ENCODE peak calls at places on chromosomes 11 and 22, in four cellular contexts. B is tibial nerve, L is lower lobe of right lung, Q is astrocyte of the cerebellum. K is an unnamed sample.

GRCh38 chr11:9982796-9983579 is 311.0 kb downstream of the SBF2 start:
- DNase-seq in B (no peak), L (no peak), Q (peak; percentile 19), K (no peak)

GRCh38 chr11:102470257-102470656 is 17.7 kb upstream of the TMEM123 start:
- DNase-seq in B (no peak), L (no peak), Q (no peak), K (no peak)

GRCh38 chr11:17221968-17222367 is 14.2 kb upstream of the PIK3C2A start:
- DNase-seq in B (no peak), L (no peak), Q (no peak), K (no peak)

GRCh38 chr22:33315954-33316353 is 257.8 kb upstream of the SYN3 start:
- DNase-seq in B (no peak), L (no peak), Q (no peak), K (no peak)

GRCh38 chr22:45878901-45879551 is 97.9 kb downstream of the WNT7B start:
- DNase-seq in B (no peak), L (peak; percentile 34), Q (no peak), K (no peak)

GRCh38 chr22:44449683-44450425 is 48.2 kb downstream of the RTL6 start:
- DNase-seq in B (no peak), L (no peak), Q (no peak), K (no peak)

GRCh38 chr11:19819148-19819547 is 106.5 kb downstream of the NAV2 start:
- DNase-seq in B (no peak), L (peak; percentile 63), Q (no peak), K (no peak)

GRCh38 chr22:36415415-36416168 is 27.8 kb upstream of the MYH9 start:
- DNase-seq in B (no peak), L (no peak), Q (no peak), K (no peak)

GRCh38 chr11:11309906-11310305 is 43.1 kb downstream of the CSNK2A3 start:
- DNase-seq in B (no peak), L (no peak), Q (no peak), K (no peak)

GRCh38 chr22:30864441-30865420 is 103.8 kb downstream of the MORC2 start:
- DNase-seq in B (no peak), L (no peak), Q (no peak), K (no peak)

GRCh38 chr22:24685804-24686203 is 82.8 kb downstream of the GGT1 start:
- DNase-seq in B (no peak), L (no peak), Q (peak; percentile 6), K (no peak)

GRCh38 chr11:86416494-86416893 is 41.8 kb downstream of the CCDC81 start:
- DNase-seq in B (no peak), L (no peak), Q (no peak), K (no peak)

GRCh38 chr22:46366327-46366731 is 30.8 kb downstream of the TRMU start:
- DNase-seq in B (no peak), L (peak; percentile 40), Q (no peak), K (no peak)

GRCh38 chr11:76194872-76195668 is 11.2 kb downstream of the WNT11 start:
- DNase-seq in B (no peak), L (no peak), Q (no peak), K (no peak)

GRCh38 chr22:50423956-50424355 is 50.9 kb downstream of the SBF1 start:
- DNase-seq in B (no peak), L (no peak), Q (no peak), K (no peak)

GRCh38 chr11:27055065-27055682 is 14.6 kb downstream of the BBOX1 start:
- DNase-seq in B (no peak), L (no peak), Q (peak; percentile 20), K (peak; percentile 17)

GRCh38 chr22:32325416-32325801 is 32.3 kb upstream of the RFPL3 start:
- DNase-seq in B (no peak), L (no peak), Q (no peak), K (no peak)

GRCh38 chr22:45242778-45243191 is 2.1 kb upstream of the KIAA0930 start:
- DNase-seq in B (no peak), L (peak; percentile 53), Q (no peak), K (no peak)

DNA sequence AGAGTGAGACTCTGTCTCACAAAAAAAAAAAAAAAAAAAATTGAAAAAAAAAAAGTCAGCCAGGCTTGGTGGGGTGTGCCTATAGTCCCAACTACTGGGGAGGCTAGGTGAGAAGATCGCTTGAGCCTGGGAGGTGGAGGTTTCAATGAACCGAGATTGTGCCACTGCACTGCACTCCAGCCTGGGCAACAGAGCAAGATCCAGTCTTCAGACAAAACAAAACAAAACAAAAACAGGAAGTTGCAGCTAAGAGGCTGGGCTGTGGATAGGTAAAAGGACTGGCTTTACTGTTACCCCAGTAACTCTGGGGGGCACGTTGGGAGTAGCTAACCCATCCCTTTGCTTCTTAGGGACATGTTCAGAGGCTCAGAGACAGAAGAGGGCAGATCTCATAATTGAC is 6.3 kb upstream of the PC start:
- DNase-seq in B (no peak), L (no peak), Q (no peak), K (no peak)
- H3K4me3 ChIP-seq in B (no peak overlapping the region), L (no peak overlapping the region), Q (no peak overlapping the region), K (no peak overlapping the region)

GRCh38 chr11:34619062-34619516 is 1.8 kb upstream of the EHF start:
- DNase-seq in B (no peak), L (no peak), Q (no peak), K (no peak)

GRCh38 chr11:34620202-34620601 is 691 bp upstream of the EHF start:
- DNase-seq in B (no peak), L (no peak), Q (no peak), K (no peak)

GRCh38 chr11:34621876-34622275 is 983 bp downstream of the EHF start:
- DNase-seq in B (no peak), L (no peak), Q (no peak), K (no peak)

GRCh38 chr11:34623463-34623862 is 2.6 kb downstream of the EHF start:
- DNase-seq in B (no peak), L (no peak), Q (no peak), K (no peak)

DNA sequence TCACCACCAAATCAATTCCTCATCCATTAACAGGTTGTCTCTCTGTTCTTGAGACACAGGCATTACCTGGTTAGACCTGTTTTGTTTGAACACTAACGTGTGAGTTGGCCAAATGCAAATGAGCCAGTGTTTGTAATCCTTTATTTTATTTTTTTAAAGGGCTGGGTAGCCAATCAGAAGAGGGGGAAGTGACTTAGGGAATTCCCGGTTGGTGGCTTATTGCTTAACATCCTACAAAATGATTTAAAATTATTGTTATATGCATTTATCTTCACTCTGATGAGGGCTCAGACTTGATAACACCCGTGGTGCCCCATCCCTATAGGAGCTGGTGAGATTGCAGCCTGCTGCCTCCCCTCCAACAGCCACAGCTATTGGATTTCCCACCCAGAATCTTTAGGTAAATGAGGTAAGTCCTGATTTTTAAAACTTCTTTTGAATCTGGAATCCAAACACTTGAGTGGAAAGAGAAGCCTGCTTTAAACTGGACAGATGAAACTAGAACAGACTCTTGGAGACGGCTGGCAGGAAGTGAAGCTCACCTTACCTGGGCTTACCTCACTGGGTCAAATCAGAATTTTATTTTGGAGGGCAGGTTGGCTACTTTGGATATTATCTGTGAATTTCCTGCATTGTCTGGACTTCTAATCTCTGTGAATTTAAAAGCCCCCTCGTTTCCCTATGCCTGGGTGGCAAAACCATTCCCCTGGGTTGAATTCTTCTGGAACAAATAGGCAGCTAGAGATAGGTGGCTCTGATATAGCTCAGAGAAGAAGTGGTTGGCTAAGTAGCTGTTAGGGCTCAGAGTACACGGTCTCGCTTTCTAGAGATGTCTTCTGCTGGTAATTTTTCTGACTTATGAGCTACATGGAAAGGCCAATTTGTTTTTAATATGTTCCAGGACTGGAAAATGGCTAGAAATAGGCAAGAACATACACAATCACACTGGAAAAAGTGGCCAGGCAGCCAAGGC is at the start of gene EHF:
- DNase-seq in B (no peak), L (no peak), Q (no peak), K (no peak)
- H3K4me3 ChIP-seq in B (no peak within 1 kb of the TSS), L (peak within 1 kb of the TSS; percentile 42), Q (no peak within 1 kb of the TSS), K (no peak within 1 kb of the TSS)

DNA sequence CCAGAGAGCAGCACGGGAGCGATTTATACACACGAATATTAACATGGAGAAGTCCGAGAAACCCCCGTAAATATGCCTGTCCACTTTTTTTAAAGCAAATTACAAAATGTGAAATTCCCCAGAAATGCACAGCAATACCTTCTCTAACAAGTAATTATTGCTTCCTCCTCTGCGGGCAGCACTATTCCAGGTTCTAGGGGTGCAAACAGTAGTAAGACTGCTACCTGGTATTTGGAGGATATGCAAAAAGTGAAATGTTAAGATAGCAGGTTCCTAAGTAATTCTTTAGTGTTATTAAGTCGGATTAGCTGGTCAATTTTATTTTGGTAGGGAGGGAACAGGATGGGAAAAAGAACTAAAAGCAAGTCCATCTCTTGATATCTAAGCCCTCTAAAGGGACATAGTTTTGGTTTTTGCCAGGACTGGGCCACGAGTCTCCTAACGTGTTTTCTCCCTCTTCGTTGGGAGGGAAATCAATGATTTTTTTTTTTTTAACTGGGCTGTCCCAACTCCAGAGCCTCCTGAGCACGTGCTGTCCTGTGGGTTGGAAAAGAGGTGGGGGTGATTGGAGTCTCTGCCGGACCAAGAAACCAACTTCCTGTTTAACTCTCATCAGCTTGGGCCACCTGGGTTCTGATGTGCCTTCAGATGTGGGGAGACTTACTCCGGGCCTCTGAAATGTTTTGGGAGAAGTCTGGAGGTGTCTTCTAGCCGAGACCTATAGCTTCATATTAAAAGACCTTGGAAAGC is 1.7 kb upstream of the XBP1 start:
- DNase-seq in B (no peak), L (no peak), Q (no peak), K (no peak)
- H3K4me3 ChIP-seq in B (no peak overlapping the region), L (peak overlapping the region; percentile 65), Q (no peak overlapping the region), K (peak overlapping the region; percentile 27)

DNA sequence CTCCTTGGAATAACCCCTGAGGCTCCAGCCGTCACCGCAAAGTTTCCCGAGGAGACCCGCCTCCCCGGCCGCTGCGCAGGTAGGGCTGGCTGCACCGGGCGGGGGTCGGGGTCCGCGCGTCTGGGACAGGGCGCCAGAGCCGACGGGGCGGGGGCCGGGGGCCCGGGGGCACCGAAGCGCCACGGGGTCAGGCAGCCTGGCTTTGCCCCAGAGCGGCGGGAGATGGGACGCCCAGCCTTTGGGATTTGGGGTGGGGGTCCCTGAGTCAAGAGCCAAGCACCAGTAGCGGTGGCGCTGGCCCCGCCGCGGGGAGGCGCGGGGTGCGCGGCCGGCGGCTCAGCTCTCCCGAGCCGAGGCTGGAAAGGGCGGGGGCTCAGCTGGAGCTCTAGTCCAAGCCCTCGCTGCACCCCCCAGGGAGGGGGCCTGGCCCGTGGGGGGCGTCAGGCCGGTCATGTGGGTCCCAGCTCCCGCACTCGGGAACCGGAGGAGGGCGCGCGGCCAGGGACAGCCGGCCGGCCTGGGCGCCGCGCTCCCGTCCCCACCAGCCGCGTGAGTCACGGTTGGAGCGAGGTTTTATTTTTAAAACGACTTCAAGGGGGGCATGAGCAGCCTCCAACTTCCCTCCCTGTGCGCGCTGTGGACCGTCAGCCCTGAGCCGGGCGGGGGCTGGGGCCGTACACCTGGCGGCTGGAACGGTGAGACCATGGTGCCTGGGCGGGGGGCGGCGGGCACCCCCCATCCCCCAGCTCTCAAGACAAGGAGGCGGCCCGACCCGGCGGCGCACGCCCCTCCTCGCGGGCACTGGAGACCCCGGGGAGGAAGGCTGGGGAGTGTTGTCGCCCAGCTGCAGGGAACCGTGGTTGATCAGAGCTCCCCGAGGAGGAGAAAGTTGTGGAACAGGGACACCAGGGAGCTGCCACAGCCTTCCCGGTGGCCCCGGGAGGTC is 623 bp downstream of the FLRT1 start:
- DNase-seq in B (no peak), L (no peak), Q (no peak), K (no peak)
- H3K4me3 ChIP-seq in B (peak overlapping the region; percentile 43), L (peak overlapping the region; percentile 50), Q (peak overlapping the region; percentile 32), K (peak overlapping the region; percentile 49)

GRCh38 chr11:64204464-64204989 is 2.0 kb upstream of the FERMT3 start:
- DNase-seq in B (peak; percentile 85), L (peak; percentile 91), Q (peak; percentile 94), K (peak; percentile 91)
- H3K4me3 ChIP-seq in B (no peak overlapping the region), L (no peak overlapping the region), Q (no peak overlapping the region), K (no peak overlapping the region)